ENCODE peak calls at places on chromosomes 13 and 19, in ten cellular contexts. One of them, this sample, is unnamed.

GRCh38 chr13:80086304-80086721 is 254.6 kb downstream of the SPRY2 start:
- DNase-seq in activated CD8-positive, alpha-beta T cell treated with anti-CD3 and anti-CD28 coated beads, Interleukin-2, amount 10 ng/mL, durations not matched to agents 7 days and 5 days: no peak
- DNase-seq in dermis microvascular lymphatic vessel endothelial cell: no peak
- DNase-seq in MM.1S: no peak
- DNase-seq in psoas muscle: no peak
- DNase-seq in NCI-H187 treated with DMSO at 0.1 percent for 48 hours: no peak
- DNase-seq in heart left ventricle: no peak
- DNase-seq in cardiac septum: no peak
- DNase-seq in heart right ventricle: no peak
- DNase-seq in progenitor cell of endocrine pancreas: no peak
- DNase-seq in this sample: no peak

GRCh38 chr13:69882451-69882850 is 225.2 kb upstream of the ATXN8OS start:
- DNase-seq in activated CD8-positive, alpha-beta T cell treated with anti-CD3 and anti-CD28 coated beads, Interleukin-2, amount 10 ng/mL, durations not matched to agents 7 days and 5 days: no peak
- DNase-seq in dermis microvascular lymphatic vessel endothelial cell: no peak
- DNase-seq in MM.1S: no peak
- DNase-seq in psoas muscle: no peak
- DNase-seq in NCI-H187 treated with DMSO at 0.1 percent for 48 hours: no peak
- DNase-seq in heart left ventricle: no peak
- DNase-seq in cardiac septum: no peak
- DNase-seq in heart right ventricle: no peak
- DNase-seq in progenitor cell of endocrine pancreas: no peak
- DNase-seq in this sample: no peak

GRCh38 chr19:48812094-48812929 is 1.5 kb upstream of the BCAT2 start:
- DNase-seq in activated CD8-positive, alpha-beta T cell treated with anti-CD3 and anti-CD28 coated beads, Interleukin-2, amount 10 ng/mL, durations not matched to agents 7 days and 5 days: peak; percentile 75
- DNase-seq in dermis microvascular lymphatic vessel endothelial cell: peak; percentile 40
- DNase-seq in MM.1S: peak; percentile 84
- DNase-seq in psoas muscle: peak; percentile 93
- DNase-seq in NCI-H187 treated with DMSO at 0.1 percent for 48 hours: no peak
- DNase-seq in heart left ventricle: peak; percentile 96
- DNase-seq in cardiac septum: peak; percentile 90
- DNase-seq in heart right ventricle: peak; percentile 93
- DNase-seq in progenitor cell of endocrine pancreas: peak; percentile 65
- DNase-seq in this sample: peak; percentile 59

GRCh38 chr13:110414283-110414682 is 107.2 kb downstream of the COL4A2 start:
- DNase-seq in activated CD8-positive, alpha-beta T cell treated with anti-CD3 and anti-CD28 coated beads, Interleukin-2, amount 10 ng/mL, durations not matched to agents 7 days and 5 days: no peak
- DNase-seq in dermis microvascular lymphatic vessel endothelial cell: no peak
- DNase-seq in MM.1S: no peak
- DNase-seq in psoas muscle: no peak
- DNase-seq in NCI-H187 treated with DMSO at 0.1 percent for 48 hours: no peak
- DNase-seq in heart left ventricle: no peak
- DNase-seq in cardiac septum: no peak
- DNase-seq in heart right ventricle: no peak
- DNase-seq in progenitor cell of endocrine pancreas: no peak
- DNase-seq in this sample: no peak

GRCh38 chr19:47353307-47353712 is 4.2 kb downstream of the DHX34 start:
- DNase-seq in activated CD8-positive, alpha-beta T cell treated with anti-CD3 and anti-CD28 coated beads, Interleukin-2, amount 10 ng/mL, durations not matched to agents 7 days and 5 days: no peak
- DNase-seq in dermis microvascular lymphatic vessel endothelial cell: no peak
- DNase-seq in MM.1S: no peak
- DNase-seq in psoas muscle: no peak
- DNase-seq in NCI-H187 treated with DMSO at 0.1 percent for 48 hours: no peak
- DNase-seq in heart left ventricle: peak; percentile 67
- DNase-seq in cardiac septum: no peak
- DNase-seq in heart right ventricle: peak; percentile 58
- DNase-seq in progenitor cell of endocrine pancreas: no peak
- DNase-seq in this sample: no peak

GRCh38 chr19:3510727-3511126 is 4.6 kb downstream of the FZR1 start:
- DNase-seq in activated CD8-positive, alpha-beta T cell treated with anti-CD3 and anti-CD28 coated beads, Interleukin-2, amount 10 ng/mL, durations not matched to agents 7 days and 5 days: no peak
- DNase-seq in dermis microvascular lymphatic vessel endothelial cell: no peak
- DNase-seq in MM.1S: no peak
- DNase-seq in psoas muscle: no peak
- DNase-seq in NCI-H187 treated with DMSO at 0.1 percent for 48 hours: no peak
- DNase-seq in heart left ventricle: no peak
- DNase-seq in cardiac septum: no peak
- DNase-seq in heart right ventricle: no peak
- DNase-seq in progenitor cell of endocrine pancreas: no peak
- DNase-seq in this sample: no peak

GRCh38 chr13:113857531-113858195 is 6.2 kb downstream of the GAS6 start:
- DNase-seq in activated CD8-positive, alpha-beta T cell treated with anti-CD3 and anti-CD28 coated beads, Interleukin-2, amount 10 ng/mL, durations not matched to agents 7 days and 5 days: no peak
- DNase-seq in dermis microvascular lymphatic vessel endothelial cell: no peak
- DNase-seq in MM.1S: peak; percentile 73
- DNase-seq in psoas muscle: no peak
- DNase-seq in NCI-H187 treated with DMSO at 0.1 percent for 48 hours: no peak
- DNase-seq in heart left ventricle: no peak
- DNase-seq in cardiac septum: peak; percentile 61
- DNase-seq in heart right ventricle: no peak
- DNase-seq in progenitor cell of endocrine pancreas: no peak
- DNase-seq in this sample: no peak

GRCh38 chr13:33543631-33544030 is 258.1 kb upstream of the STARD13 start:
- DNase-seq in activated CD8-positive, alpha-beta T cell treated with anti-CD3 and anti-CD28 coated beads, Interleukin-2, amount 10 ng/mL, durations not matched to agents 7 days and 5 days: no peak
- DNase-seq in dermis microvascular lymphatic vessel endothelial cell: no peak
- DNase-seq in MM.1S: peak; percentile 17
- DNase-seq in psoas muscle: no peak
- DNase-seq in NCI-H187 treated with DMSO at 0.1 percent for 48 hours: no peak
- DNase-seq in heart left ventricle: no peak
- DNase-seq in cardiac septum: no peak
- DNase-seq in heart right ventricle: no peak
- DNase-seq in progenitor cell of endocrine pancreas: no peak
- DNase-seq in this sample: no peak

GRCh38 chr13:99962242-99962641 is 9.3 kb downstream of the ZIC5 start:
- DNase-seq in activated CD8-positive, alpha-beta T cell treated with anti-CD3 and anti-CD28 coated beads, Interleukin-2, amount 10 ng/mL, durations not matched to agents 7 days and 5 days: no peak
- DNase-seq in dermis microvascular lymphatic vessel endothelial cell: no peak
- DNase-seq in MM.1S: no peak
- DNase-seq in psoas muscle: no peak
- DNase-seq in NCI-H187 treated with DMSO at 0.1 percent for 48 hours: peak; percentile 56
- DNase-seq in heart left ventricle: no peak
- DNase-seq in cardiac septum: no peak
- DNase-seq in heart right ventricle: no peak
- DNase-seq in progenitor cell of endocrine pancreas: no peak
- DNase-seq in this sample: no peak

GRCh38 chr13:75329723-75330122 is 152.2 kb downstream of the TBC1D4 start:
- DNase-seq in activated CD8-positive, alpha-beta T cell treated with anti-CD3 and anti-CD28 coated beads, Interleukin-2, amount 10 ng/mL, durations not matched to agents 7 days and 5 days: no peak
- DNase-seq in dermis microvascular lymphatic vessel endothelial cell: no peak
- DNase-seq in MM.1S: no peak
- DNase-seq in psoas muscle: no peak
- DNase-seq in NCI-H187 treated with DMSO at 0.1 percent for 48 hours: no peak
- DNase-seq in heart left ventricle: no peak
- DNase-seq in cardiac septum: no peak
- DNase-seq in heart right ventricle: no peak
- DNase-seq in progenitor cell of endocrine pancreas: no peak
- DNase-seq in this sample: no peak

GRCh38 chr13:104137416-104137815 is 1071.2 kb upstream of the SLC10A2 start:
- DNase-seq in activated CD8-positive, alpha-beta T cell treated with anti-CD3 and anti-CD28 coated beads, Interleukin-2, amount 10 ng/mL, durations not matched to agents 7 days and 5 days: no peak
- DNase-seq in dermis microvascular lymphatic vessel endothelial cell: no peak
- DNase-seq in MM.1S: no peak
- DNase-seq in psoas muscle: no peak
- DNase-seq in NCI-H187 treated with DMSO at 0.1 percent for 48 hours: no peak
- DNase-seq in heart left ventricle: no peak
- DNase-seq in cardiac septum: no peak
- DNase-seq in heart right ventricle: no peak
- DNase-seq in progenitor cell of endocrine pancreas: no peak
- DNase-seq in this sample: no peak

GRCh38 chr13:37648604-37649003 is 50.0 kb upstream of the POSTN start:
- DNase-seq in activated CD8-positive, alpha-beta T cell treated with anti-CD3 and anti-CD28 coated beads, Interleukin-2, amount 10 ng/mL, durations not matched to agents 7 days and 5 days: no peak
- DNase-seq in dermis microvascular lymphatic vessel endothelial cell: no peak
- DNase-seq in MM.1S: no peak
- DNase-seq in psoas muscle: no peak
- DNase-seq in NCI-H187 treated with DMSO at 0.1 percent for 48 hours: no peak
- DNase-seq in heart left ventricle: no peak
- DNase-seq in cardiac septum: no peak
- DNase-seq in heart right ventricle: no peak
- DNase-seq in progenitor cell of endocrine pancreas: no peak
- DNase-seq in this sample: no peak

GRCh38 chr13:49113526-49114286 is 106.4 kb upstream of the MLNR start:
- DNase-seq in activated CD8-positive, alpha-beta T cell treated with anti-CD3 and anti-CD28 coated beads, Interleukin-2, amount 10 ng/mL, durations not matched to agents 7 days and 5 days: no peak
- DNase-seq in dermis microvascular lymphatic vessel endothelial cell: peak; percentile 46
- DNase-seq in MM.1S: no peak
- DNase-seq in psoas muscle: no peak
- DNase-seq in NCI-H187 treated with DMSO at 0.1 percent for 48 hours: no peak
- DNase-seq in heart left ventricle: no peak
- DNase-seq in cardiac septum: no peak
- DNase-seq in heart right ventricle: no peak
- DNase-seq in progenitor cell of endocrine pancreas: no peak
- DNase-seq in this sample: no peak